ENCODE peak calls at places on chromosomes 16 and 17, in six cellular contexts. W is A549, V is H1, B is SK-N-SH, I is K562, G is IMR-90. E is an unnamed sample.

GRCh38 chr17:51904379-51904778 is 254.1 kb downstream of the CA10 start:
- DNase-seq in W (no peak), V (no peak), B (no peak), I (no peak), G (no peak), E (no peak)

GRCh38 chr16:1989209-1989825 is 453 bp upstream of the SYNGR3 start:
- DNase-seq in W (no peak), V (no peak), B (no peak), I (no peak), G (no peak), E (peak)

GRCh38 chr16:85612191-85612800 is 826 bp upstream of the GSE1 start:
- DNase-seq in W (peak), V (no peak), B (peak), I (peak), G (peak), E (no peak)

GRCh38 chr17:39166437-39167335 is 725 bp upstream of the ARL5C start:
- DNase-seq in W (no peak), V (no peak), B (no peak), I (no peak), G (no peak), E (no peak)

GRCh38 chr17:42436401-42436800 is 13.3 kb upstream of the CAVIN1 start:
- DNase-seq in W (no peak), V (no peak), B (no peak), I (peak), G (peak), E (no peak)

GRCh38 chr17:43579570-43580140 is 33.5 kb upstream of the ETV4 start:
- DNase-seq in W (peak), V (no peak), B (no peak), I (no peak), G (peak), E (no peak)

GRCh38 chr16:46852130-46852529 is 21.1 kb upstream of the C16orf87 start:
- DNase-seq in W (no peak), V (no peak), B (no peak), I (no peak), G (no peak), E (no peak)

GRCh38 chr17:78127240-78127887 is 1.2 kb downstream of the TMC6 start:
- DNase-seq in W (no peak), V (no peak), B (peak), I (peak), G (no peak), E (no peak)

GRCh38 chr17:66190738-66191606 is 961 bp downstream of the CEP112 start:
- DNase-seq in W (peak), V (no peak), B (peak), I (no peak), G (peak), E (no peak)

GRCh38 chr16:55492756-55493380 is 13.9 kb downstream of the MMP2 start:
- DNase-seq in W (no peak), V (no peak), B (no peak), I (no peak), G (no peak), E (no peak)

GRCh38 chr17:82315703-82316358 is 1.6 kb downstream of the CD7 start:
- DNase-seq in W (no peak), V (no peak), B (no peak), I (no peak), G (no peak), E (no peak)

GRCh38 chr17:70629902-70630301 is 460.6 kb downstream of the KCNJ2 start:
- DNase-seq in W (peak), V (no peak), B (peak), I (no peak), G (peak), E (no peak)

GRCh38 chr17:49741692-49742076 is 22.2 kb downstream of the FAM117A start:
- DNase-seq in W (no peak), V (no peak), B (no peak), I (no peak), G (no peak), E (no peak)

GRCh38 chr16:17578921-17579876 is 108.4 kb upstream of the XYLT1 start:
- DNase-seq in W (peak), V (peak), B (peak), I (peak), G (peak), E (peak)

GRCh38 chr17:75010683-75011406 is 1.6 kb upstream of the MRPL58 start:
- DNase-seq in W (no peak), V (no peak), B (peak), I (peak), G (peak), E (peak)
- TF ChIP-seq USF2 in W (no peak), V (no peak), B (no peak), I (no peak), G (no peak), E (no peak)

DNA sequence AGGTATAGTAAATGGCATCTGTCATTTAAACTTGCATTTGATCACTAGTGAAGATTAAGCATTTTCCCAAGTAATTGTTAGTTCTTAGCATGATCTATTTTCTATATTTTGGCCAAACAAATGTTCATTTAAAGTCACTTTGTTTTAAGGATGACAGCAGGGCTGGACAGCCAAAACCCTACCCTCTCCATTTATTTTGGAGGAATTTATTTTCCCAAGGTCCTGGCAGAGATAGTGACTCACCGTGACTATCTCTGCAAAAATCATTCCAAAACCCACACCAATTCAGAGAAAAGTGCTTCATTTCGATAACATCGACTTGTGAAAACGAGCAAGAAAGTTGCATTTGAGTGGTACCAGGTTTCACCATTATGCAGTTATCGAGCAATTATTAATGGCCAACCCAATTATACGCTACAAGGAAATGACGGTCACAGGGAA is 665 bp upstream of the AKAP1 start:
- DNase-seq in W (no peak), V (no peak), B (no peak), I (no peak), G (peak), E (no peak)
- TF ChIP-seq USF2 in W (no peak), V (no peak), B (no peak), I (no peak), G (no peak), E (no peak)

GRCh38 chr17:37360632-37361031 is 15.2 kb upstream of the C17orf78 start:
- DNase-seq in W (peak), V (no peak), B (no peak), I (no peak), G (peak), E (no peak)
- TF ChIP-seq USF2 in W (no peak), V (no peak), B (no peak), I (no peak), G (no peak), E (no peak)

GRCh38 chr16:67391424-67392300 is 1.6 kb downstream of the TPPP3 start:
- DNase-seq in W (no peak), V (no peak), B (peak), I (no peak), G (no peak), E (no peak)
- TF ChIP-seq USF2 in W (no peak), V (no peak), B (no peak), I (no peak), G (no peak), E (no peak)

GRCh38 chr17:73718912-73719311 is 74.7 kb upstream of the SDK2 start:
- DNase-seq in W (no peak), V (no peak), B (no peak), I (no peak), G (no peak), E (no peak)

GRCh38 chr17:73717690-73718089 is 73.4 kb upstream of the SDK2 start:
- DNase-seq in W (no peak), V (no peak), B (no peak), I (no peak), G (no peak), E (no peak)

GRCh38 chr17:73718362-73718761 is 74.1 kb upstream of the SDK2 start:
- DNase-seq in W (no peak), V (no peak), B (no peak), I (no peak), G (no peak), E (no peak)

GRCh38 chr17:73720187-73720834 is 76.1 kb upstream of the SDK2 start:
- DNase-seq in W (no peak), V (no peak), B (no peak), I (no peak), G (no peak), E (no peak)

DNA sequence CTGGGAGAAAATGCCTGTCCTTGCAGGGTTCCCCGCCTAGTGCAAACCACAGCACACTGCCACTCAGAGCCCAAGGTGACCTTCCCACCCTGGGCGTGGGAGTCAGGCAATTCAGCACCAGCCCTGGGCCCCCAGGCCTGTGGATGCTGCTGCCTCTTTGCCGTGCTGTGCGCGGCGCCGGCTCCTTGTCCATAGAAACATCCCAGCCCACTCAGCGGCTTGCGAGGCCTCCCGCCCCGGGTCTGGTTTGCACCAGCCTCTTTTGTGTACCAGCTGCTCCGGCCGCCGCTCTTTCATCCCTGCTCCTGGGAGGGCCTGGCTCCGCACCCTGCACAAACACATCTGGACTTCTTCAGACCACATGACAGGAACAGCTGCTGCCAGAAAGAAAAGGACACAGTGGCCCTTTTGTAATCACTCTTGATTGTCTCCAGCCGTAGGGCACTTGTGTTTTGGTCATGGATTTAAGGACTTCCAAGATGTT is 75.4 kb upstream of the SDK2 start:
- DNase-seq in W (no peak), V (no peak), B (peak), I (no peak), G (no peak), E (no peak)
- TF ChIP-seq USF2 in W (no peak), V (no peak), B (no peak), I (no peak), G (no peak), E (no peak)

GRCh38 chr16:56606688-56607618 is 1.4 kb upstream of the MT2A start:
- DNase-seq in W (peak), V (no peak), B (no peak), I (no peak), G (peak), E (no peak)
- TF ChIP-seq USF2 in W (no peak), V (no peak), B (no peak), I (no peak), G (peak), E (no peak)

GRCh38 chr17:77107506-77108433 is 33.0 kb upstream of the SEC14L1 start:
- DNase-seq in W (no peak), V (no peak), B (no peak), I (no peak), G (peak), E (no peak)
- TF ChIP-seq USF2 in W (no peak), V (no peak), B (no peak), I (no peak), G (no peak), E (no peak)

GRCh38 chr17:76715462-76715830 is 4.7 kb upstream of the MXRA7 start:
- DNase-seq in W (no peak), V (no peak), B (no peak), I (no peak), G (no peak), E (no peak)
- TF ChIP-seq USF2 in W (no peak), V (no peak), B (no peak), I (no peak), G (no peak), E (no peak)

GRCh38 chr17:80198144-80198661 is 21.9 kb downstream of the SGSH start:
- DNase-seq in W (no peak), V (no peak), B (no peak), I (no peak), G (no peak), E (peak)
- TF ChIP-seq USF2 in W (no peak), V (no peak), B (no peak), I (no peak), G (no peak), E (no peak)

GRCh38 chr16:57023541-57024249 is 34.3 kb downstream of the NLRC5 start:
- DNase-seq in W (no peak), V (no peak), B (no peak), I (no peak), G (no peak), E (no peak)
- TF ChIP-seq USF2 in W (no peak), V (no peak), B (no peak), I (no peak), G (no peak), E (no peak)

E was measured in WTC11.